ENCODE peak calls at places on chromosome 10, in seven cellular contexts. Z is fibroblast of the conjunctiva; C is body of pancreas; A is stimulated activated CD4-positive, alpha-beta T cell treated with anti-CD3 and anti-CD28 coated beads, Interleukin-12 subunit alpha, Interleukin-12 subunit beta, amount 100 ng/mL, for 24 hours; D is A172; F is dermis blood vessel endothelial cell; N is K562. R is an unnamed sample.

GRCh38 chr10:80407836-80408197 is 534 bp upstream of the PRXL2A start:
- DNase-seq in N (no peak), A (peak), C (peak), F (peak), D (peak), Z (no peak), R (peak)

GRCh38 chr10:25063644-25064043 is 47.2 kb downstream of the THNSL1 start:
- DNase-seq in C (no peak), D (no peak), A (no peak), F (no peak), N (no peak), Z (no peak), R (no peak)

GRCh38 chr10:75029874-75030273 is 81.6 kb upstream of the SAMD8 start:
- DNase-seq in D (no peak), N (no peak), Z (no peak), F (no peak), C (no peak), A (no peak), R (peak)

GRCh38 chr10:6669269-6669859 is 89.3 kb upstream of the PRKCQ start:
- DNase-seq in F (peak), A (no peak), C (peak), Z (peak), N (peak), D (peak), R (no peak)

GRCh38 chr10:43235070-43235900 is 31.6 kb downstream of the RASGEF1A start:
- DNase-seq in F (no peak), C (no peak), N (no peak), Z (no peak), D (no peak), A (no peak), R (peak)

GRCh38 chr10:69696073-69696731 is 66.2 kb downstream of the FAM241B start:
- DNase-seq in A (no peak), Z (peak), F (peak), D (peak), N (peak), C (peak), R (no peak)

GRCh38 chr10:62585211-62585758 is 211.1 kb downstream of the ZNF365 start:
- DNase-seq in A (no peak), N (no peak), Z (no peak), F (no peak), C (no peak), D (no peak), R (no peak)

GRCh38 chr10:84540617-84541288 is 212.4 kb downstream of the CCSER2 start:
- DNase-seq in F (peak), C (peak), N (peak), Z (peak), A (peak), D (peak), R (peak)

GRCh38 chr10:34150103-34150502 is 665.0 kb downstream of the PARD3 start:
- DNase-seq in N (no peak), D (no peak), C (no peak), Z (no peak), F (no peak), A (no peak), R (no peak)

GRCh38 chr10:93180402-93181040 is 106.8 kb downstream of the CYP26A1 start:
- DNase-seq in Z (no peak), D (peak), A (no peak), N (no peak), C (peak), F (no peak), R (peak)

GRCh38 chr10:72265925-72266865 is 7.5 kb upstream of the DDIT4 start:
- DNase-seq in Z (no peak), D (no peak), F (no peak), N (peak), C (no peak), A (no peak), R (no peak)

GRCh38 chr10:51705774-51706173 is 6.4 kb upstream of the CSTF2T start:
- DNase-seq in D (no peak), A (no peak), Z (no peak), N (no peak), F (no peak), C (peak), R (no peak)

GRCh38 chr10:99534939-99535763 is 2.4 kb downstream of the NKX2-3 start:
- DNase-seq in D (no peak), F (peak), Z (no peak), C (no peak), N (no peak), A (no peak), R (no peak)

GRCh38 chr10:75187961-75188426 is 22.6 kb upstream of the VDAC2 start:
- DNase-seq in C (peak), A (no peak), N (peak), F (peak), D (peak), Z (no peak), R (peak)

GRCh38 chr10:34205452-34205851 is 609.6 kb downstream of the PARD3 start:
- DNase-seq in F (no peak), D (no peak), A (no peak), C (no peak), N (no peak), Z (no peak), R (no peak)

GRCh38 chr10:87635498-87636312 is 24.0 kb upstream of the PAPSS2 start:
- DNase-seq in D (peak), A (no peak), F (peak), N (no peak), Z (peak), C (no peak), R (no peak)

R was measured in left colon.